ENCODE peak calls at places on chromosomes 6 and 20, in four cellular contexts. One of them, this sample, is unnamed.

GRCh38 chr6:3061501-3061941 is 6.8 kb upstream of the RIPK1 start:
- DNase-seq in K562: peak; percentile 18
- DNase-seq in HCT116: no peak
- DNase-seq in A549: no peak
- DNase-seq in this sample: no peak

GRCh38 chr20:64101731-64102621 is 5.4 kb downstream of the NPBWR2 start:
- DNase-seq in A549: peak; percentile 79
- DNase-seq in K562: peak; percentile 95
- DNase-seq in HCT116: no peak
- DNase-seq in this sample: no peak

GRCh38 chr6:116287668-116288282 is 8.0 kb upstream of the TSPYL1 start:
- DNase-seq in A549: no peak
- DNase-seq in K562: peak; percentile 43
- DNase-seq in HCT116: peak; percentile 51
- DNase-seq in this sample: peak; percentile 61

GRCh38 chr6:119343573-119344146 is 5.9 kb downstream of the MAN1A1 start:
- DNase-seq in K562: no peak
- DNase-seq in A549: no peak
- DNase-seq in HCT116: no peak
- DNase-seq in this sample: no peak

GRCh38 chr6:26105842-26106241 is 18.6 kb downstream of the HFE start:
- DNase-seq in HCT116: no peak
- DNase-seq in A549: no peak
- DNase-seq in K562: no peak
- DNase-seq in this sample: no peak

GRCh38 chr20:40691566-40692239 is 2.7 kb upstream of the MAFB start:
- DNase-seq in K562: no peak
- DNase-seq in A549: no peak
- DNase-seq in HCT116: no peak
- DNase-seq in this sample: no peak

GRCh38 chr20:53834044-53834442 is 236.4 kb downstream of the BCAS1 start:
- DNase-seq in HCT116: no peak
- DNase-seq in K562: no peak
- DNase-seq in A549: no peak
- DNase-seq in this sample: no peak

GRCh38 chr6:36851149-36851614 is 11.9 kb upstream of the CPNE5 start:
- DNase-seq in HCT116: peak; percentile 37
- DNase-seq in A549: peak; percentile 19
- DNase-seq in K562: peak; percentile 62
- DNase-seq in this sample: no peak

GRCh38 chr20:18984238-18985200 is 170.9 kb downstream of the SCP2D1 start:
- DNase-seq in K562: peak; percentile 22
- DNase-seq in HCT116: no peak
- DNase-seq in A549: no peak
- DNase-seq in this sample: no peak

GRCh38 chr6:102051001-102051400 is 657.5 kb downstream of the GRIK2 start:
- DNase-seq in HCT116: no peak
- DNase-seq in A549: no peak
- DNase-seq in K562: no peak
- DNase-seq in this sample: no peak

GRCh38 chr6:43990275-43990626 is 137.0 kb downstream of the MRPL14 start:
- DNase-seq in HCT116: no peak
- DNase-seq in K562: no peak
- DNase-seq in A549: no peak
- DNase-seq in this sample: no peak

GRCh38 chr20:11675920-11676617 is 241.6 kb upstream of the BTBD3 start:
- DNase-seq in A549: no peak
- DNase-seq in HCT116: no peak
- DNase-seq in K562: no peak
- DNase-seq in this sample: no peak

GRCh38 chr20:63121246-63121645 is 94.7 kb downstream of the YTHDF1 start:
- DNase-seq in A549: no peak
- DNase-seq in HCT116: no peak
- DNase-seq in K562: no peak
- DNase-seq in this sample: no peak

GRCh38 chr6:56863366-56863765 is 91.5 kb upstream of the BEND6 start:
- DNase-seq in HCT116: no peak
- DNase-seq in A549: peak; percentile 41
- DNase-seq in K562: no peak
- DNase-seq in this sample: peak; percentile 90

GRCh38 chr6:15608406-15608805 is 54.4 kb downstream of the DTNBP1 start:
- DNase-seq in HCT116: peak; percentile 21
- DNase-seq in K562: no peak
- DNase-seq in A549: peak; percentile 68
- DNase-seq in this sample: no peak

GRCh38 chr6:69673298-69673697 is 123.5 kb downstream of the LMBRD1 start:
- DNase-seq in K562: no peak
- DNase-seq in HCT116: no peak
- DNase-seq in A549: no peak
- DNase-seq in this sample: no peak

GRCh38 chr20:24783631-24784492 is 165.2 kb upstream of the CST7 start:
- DNase-seq in K562: no peak
- DNase-seq in HCT116: no peak
- DNase-seq in A549: no peak
- DNase-seq in this sample: no peak

GRCh38 chr20:58926802-58927489 is 54.1 kb upstream of the NELFCD start:
- DNase-seq in HCT116: no peak
- DNase-seq in A549: no peak
- DNase-seq in K562: no peak
- DNase-seq in this sample: no peak
- TF ChIP-seq REST in HCT116: no peak
- TF ChIP-seq REST in A549: no peak
- TF ChIP-seq REST in K562: no peak
- TF ChIP-seq REST in this sample: no peak

DNA sequence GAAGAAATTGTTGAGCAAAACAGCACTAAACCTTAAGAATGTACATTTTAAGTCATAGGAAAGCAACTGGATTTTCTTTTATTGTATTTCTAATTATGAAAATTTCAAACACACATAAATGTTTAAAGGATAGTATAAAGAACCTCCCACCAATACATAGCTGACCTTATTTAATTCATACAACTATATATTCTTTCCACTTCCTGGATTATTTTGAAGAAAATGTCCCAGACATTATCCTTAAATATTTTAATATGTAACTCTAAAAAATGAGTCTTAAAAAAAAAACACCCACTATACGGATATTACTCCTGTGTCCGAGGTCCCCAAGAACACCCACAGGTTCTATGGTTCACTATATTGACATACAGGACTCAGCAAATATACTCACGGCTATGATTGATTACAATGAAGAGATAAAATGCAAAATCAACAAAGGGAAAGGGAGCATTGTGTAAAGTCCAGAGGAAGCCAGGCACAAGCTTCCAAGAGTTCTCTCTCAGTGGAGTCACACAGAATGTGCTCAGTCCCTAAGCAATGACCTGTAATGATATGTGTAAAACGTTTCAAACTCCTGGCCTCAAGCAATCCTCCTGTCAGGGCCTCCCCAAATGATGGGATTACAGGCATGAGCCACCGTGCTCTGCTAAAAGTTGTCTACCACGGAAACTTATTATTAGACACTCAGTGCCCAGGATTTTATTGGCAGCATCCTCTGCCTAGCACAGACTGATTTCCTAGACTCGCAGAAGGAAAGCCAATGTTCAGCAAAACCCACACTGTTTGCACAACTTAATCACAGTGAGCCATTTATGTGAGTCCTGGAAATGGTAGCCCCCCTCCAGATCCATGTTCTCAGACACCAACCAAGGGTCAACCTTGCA is 23.2 kb downstream of the GLYATL3 start:
- DNase-seq in HCT116: no peak
- DNase-seq in K562: no peak
- DNase-seq in A549: no peak
- DNase-seq in this sample: no peak
- H3K4me1 ChIP-seq in HCT116: no peaks in the 10 kb centered on the region
- H3K4me1 ChIP-seq in K562: no peaks in the 10 kb centered on the region
- H3K4me1 ChIP-seq in A549: peaks cover 8% of the 10 kb centered on the region
- H3K4me1 ChIP-seq in this sample: no peaks in the 10 kb centered on the region

GRCh38 chr6:158008894-158009891 is 27.5 kb downstream of the SYNJ2 start:
- DNase-seq in HCT116: no peak
- DNase-seq in A549: no peak
- DNase-seq in K562: no peak
- DNase-seq in this sample: no peak
- TF ChIP-seq REST in HCT116: no peak
- TF ChIP-seq REST in A549: no peak
- TF ChIP-seq REST in K562: no peak
- TF ChIP-seq REST in this sample: no peak

DNA sequence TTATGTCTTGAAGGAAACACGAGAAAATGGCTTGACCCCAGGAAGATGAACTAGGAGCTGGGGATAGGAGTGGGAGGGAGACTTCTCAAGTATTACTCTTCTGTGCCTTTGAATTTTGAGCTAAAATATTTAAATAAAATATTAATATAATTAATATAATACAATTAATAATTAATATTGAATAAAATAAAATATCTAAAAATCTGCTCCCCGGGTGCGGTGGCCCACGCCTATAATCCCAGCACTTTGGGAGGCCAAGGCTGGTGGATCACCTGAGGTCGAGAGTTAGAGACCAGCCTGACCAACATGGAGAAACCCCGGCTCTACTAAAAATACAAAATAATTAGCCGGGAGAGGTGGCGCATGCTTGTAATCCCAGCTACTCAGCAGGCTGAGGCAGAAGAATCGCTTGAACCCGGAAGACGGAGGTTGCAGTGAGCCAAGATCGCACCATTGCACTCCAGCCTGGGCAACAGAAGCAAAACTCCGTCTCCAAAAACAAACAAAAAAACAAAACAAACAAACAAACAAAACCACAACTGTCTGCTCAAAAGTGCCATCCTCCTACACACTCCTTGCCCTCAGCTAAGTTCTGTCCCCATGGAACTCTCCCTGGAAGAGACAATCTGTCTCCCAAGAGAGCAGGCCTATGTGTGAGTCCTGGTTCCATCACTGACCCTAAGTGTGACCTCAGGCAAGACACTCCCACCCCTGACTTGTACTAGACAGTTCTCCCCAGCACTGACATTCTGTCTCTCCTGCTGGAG is 13.7 kb upstream of the TRIB3 start:
- DNase-seq in HCT116: no peak
- DNase-seq in K562: no peak
- DNase-seq in A549: no peak
- DNase-seq in this sample: no peak
- H3K4me1 ChIP-seq in HCT116: peaks cover 87% of the 10 kb centered on the region
- H3K4me1 ChIP-seq in K562: peaks cover 67% of the 10 kb centered on the region
- H3K4me1 ChIP-seq in A549: peaks cover 88% of the 10 kb centered on the region
- H3K4me1 ChIP-seq in this sample: peaks cover 26% of the 10 kb centered on the region

This sample was measured in Panc1.